ENCODE peak calls at places on chromosomes 6 and 20, in four cellular contexts. H is brain microvascular endothelial cell, Z is mesendoderm, N is fibroblast of pulmonary artery. A is an unnamed sample.

GRCh38 chr6:128390168-128390567 is 130.2 kb downstream of the PTPRK start:
- DNase-seq in H (no peak), Z (no peak), N (no peak), A (no peak)

GRCh38 chr20:1440024-1440423 is 26.6 kb downstream of the NSFL1C start:
- DNase-seq in N (peak; percentile 26), H (no peak), Z (peak; percentile 85), A (no peak)

GRCh38 chr20:33896509-33896908 is 85.4 kb downstream of the CHMP4B start:
- DNase-seq in H (peak; percentile 42), Z (no peak), N (peak; percentile 65), A (no peak)

GRCh38 chr6:158854214-158855101 is 35.3 kb upstream of the EZR start:
- DNase-seq in Z (peak; percentile 89), H (peak; percentile 76), N (peak; percentile 64), A (no peak)

GRCh38 chr6:75932067-75932466 is 140.4 kb downstream of the IMPG1 start:
- DNase-seq in N (peak; percentile 28), H (peak; percentile 35), Z (peak; percentile 73), A (no peak)

GRCh38 chr6:16985484-16986284 is 116.2 kb upstream of the STMND1 start:
- DNase-seq in H (peak; percentile 18), Z (no peak), N (peak; percentile 40), A (no peak)

GRCh38 chr6:15864033-15864707 is 201.3 kb upstream of the DTNBP1 start:
- DNase-seq in N (no peak), H (no peak), Z (no peak), A (no peak)

GRCh38 chr20:46129955-46130481 is 11.9 kb downstream of the CD40 start:
- DNase-seq in H (no peak), N (no peak), Z (peak; percentile 34), A (no peak)

GRCh38 chr6:119145111-119145510 is 66.6 kb upstream of the FAM184A start:
- DNase-seq in H (no peak), Z (peak; percentile 55), N (no peak), A (no peak)

GRCh38 chr6:40962241-40962640 is 76.8 kb downstream of the UNC5CL start:
- DNase-seq in N (peak; percentile 83), Z (peak; percentile 69), H (peak; percentile 73), A (no peak)

GRCh38 chr20:10622657-10623418 is 51.0 kb downstream of the JAG1 start:
- DNase-seq in Z (no peak), H (peak; percentile 71), N (peak; percentile 77), A (no peak)

GRCh38 chr20:48921883-48922867 is 664 bp downstream of the ARFGEF2 start:
- DNase-seq in N (peak; percentile 37), H (no peak), Z (peak; percentile 77), A (no peak)

GRCh38 chr6:123215211-123215610 is 219.2 kb downstream of the CLVS2 start:
- DNase-seq in H (no peak), Z (no peak), N (no peak), A (no peak)

GRCh38 chr6:148273962-148274752 is 68.5 kb upstream of the SASH1 start:
- DNase-seq in Z (no peak), N (peak; percentile 38), H (no peak), A (no peak)

GRCh38 chr6:83536034-83536646 is 23.8 kb downstream of the PRSS35 start:
- DNase-seq in Z (peak; percentile 73), H (peak; percentile 57), N (peak; percentile 69), A (no peak)

GRCh38 chr20:61807426-61808160 is 258.1 kb downstream of the TAF4 start:
- DNase-seq in H (no peak), N (no peak), Z (no peak), A (peak; percentile 54)

GRCh38 chr6:106882601-106883518 is 91.7 kb downstream of the CD24 start:
- DNase-seq in Z (no peak), H (no peak), N (no peak), A (no peak)

GRCh38 chr6:105879902-105880547 is 206.1 kb upstream of the PRDM1 start:
- DNase-seq in N (no peak), H (no peak), Z (no peak), A (peak; percentile 55)

GRCh38 chr6:16766836-16767745 is 5.8 kb upstream of the ATXN1 start:
- DNase-seq in H (peak; percentile 80), Z (no peak), N (no peak), A (no peak)

GRCh38 chr6:131122516-131122915 is 12.8 kb upstream of the AKAP7 start:
- DNase-seq in Z (no peak), N (no peak), H (no peak), A (no peak)

GRCh38 chr20:10864076-10864672 is 190.4 kb upstream of the JAG1 start:
- DNase-seq in H (peak; percentile 12), N (peak; percentile 51), Z (no peak), A (peak; percentile 65)

GRCh38 chr6:34152042-34152524 is 6.2 kb upstream of the GRM4 start:
- DNase-seq in Z (no peak), N (no peak), H (no peak), A (no peak)

GRCh38 chr6:97443408-97444080 is 160.5 kb upstream of the MMS22L start:
- DNase-seq in H (no peak), N (no peak), Z (no peak), A (no peak)

GRCh38 chr6:31485063-31485462 is 12.9 kb upstream of the MICB start:
- DNase-seq in Z (no peak), H (no peak), N (no peak), A (no peak)

GRCh38 chr20:25051386-25052155 is 6.4 kb downstream of the ACSS1 start:
- DNase-seq in N (no peak), Z (no peak), H (no peak), A (peak; percentile 18)

GRCh38 chr6:162032620-162033019 is 694.9 kb downstream of the PRKN start:
- DNase-seq in H (peak; percentile 71), N (peak; percentile 11), Z (no peak), A (no peak)

DNA sequence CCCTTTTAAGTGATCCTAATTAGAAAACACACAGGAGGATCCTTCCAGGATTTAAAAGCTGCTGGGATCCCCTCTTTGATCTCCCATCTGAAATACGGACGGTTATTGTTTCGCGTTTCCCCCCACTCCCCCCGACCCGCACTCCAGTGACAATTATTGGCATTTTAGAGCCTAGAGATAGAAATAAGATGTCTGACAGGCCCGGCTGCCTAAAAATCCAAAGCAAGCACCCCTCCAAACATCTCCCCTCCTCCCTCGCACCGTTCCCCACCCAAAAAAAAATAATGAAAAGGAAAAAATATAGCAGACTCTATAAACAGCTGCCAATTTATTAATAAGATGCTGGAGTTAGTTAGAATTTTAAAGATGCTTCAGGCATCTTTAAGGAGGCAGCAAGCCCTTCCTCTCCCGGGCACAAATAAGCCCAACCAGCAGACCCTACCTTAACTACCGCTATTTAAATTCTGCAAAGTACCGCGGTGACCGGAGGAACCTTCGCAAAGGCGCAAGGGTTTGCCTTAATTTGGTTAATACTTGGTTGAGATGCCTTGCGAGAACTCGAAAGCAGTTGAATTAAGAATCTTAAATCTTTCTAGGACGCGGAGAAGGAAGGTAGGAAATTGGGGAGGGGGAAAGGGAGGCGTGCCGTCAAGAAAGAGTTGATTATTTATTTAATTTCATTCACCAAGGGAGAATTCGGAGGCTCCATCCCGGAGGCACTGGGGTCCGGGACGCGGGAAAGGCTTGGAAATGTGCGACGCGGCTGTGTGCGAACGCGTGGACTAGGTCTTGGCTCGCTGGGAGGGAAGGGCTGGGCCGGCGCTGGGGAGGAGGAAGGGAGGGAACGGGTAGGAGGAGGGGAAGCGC is 1.5 kb upstream of the ISM1 start:
- DNase-seq in Z (peak; percentile 35), H (no peak), N (no peak), A (no peak)
- H3K4me3 ChIP-seq in Z (peak overlapping the region; percentile 12), H (peak overlapping the region; percentile 17), N (no peak overlapping the region), A (peak overlapping the region; percentile 70)

DNA sequence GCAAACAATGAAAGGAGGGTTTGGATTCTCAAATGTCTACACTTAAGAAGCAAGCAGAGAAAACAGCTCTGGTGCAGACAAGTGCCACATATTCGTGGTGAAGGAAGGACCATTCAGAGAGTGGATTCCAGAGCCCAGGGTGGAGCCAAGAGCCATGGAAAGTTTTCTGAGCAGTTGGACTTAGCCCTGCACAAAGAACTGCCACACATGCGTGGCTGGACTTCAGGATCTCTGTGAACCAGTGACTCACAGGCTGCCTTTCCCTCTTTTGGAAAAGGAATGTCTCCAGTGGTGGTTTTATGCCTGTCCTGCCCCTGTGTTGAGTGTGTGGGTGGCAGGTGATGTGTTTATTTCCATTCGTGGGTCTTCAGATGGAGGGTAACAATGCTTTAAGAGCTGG is 489.5 kb downstream of the CDH26 start:
- DNase-seq in Z (no peak), H (no peak), N (no peak), A (no peak)
- H3K4me3 ChIP-seq in Z (no peak overlapping the region), H (no peak overlapping the region), N (no peak overlapping the region), A (no peak overlapping the region)

DNA sequence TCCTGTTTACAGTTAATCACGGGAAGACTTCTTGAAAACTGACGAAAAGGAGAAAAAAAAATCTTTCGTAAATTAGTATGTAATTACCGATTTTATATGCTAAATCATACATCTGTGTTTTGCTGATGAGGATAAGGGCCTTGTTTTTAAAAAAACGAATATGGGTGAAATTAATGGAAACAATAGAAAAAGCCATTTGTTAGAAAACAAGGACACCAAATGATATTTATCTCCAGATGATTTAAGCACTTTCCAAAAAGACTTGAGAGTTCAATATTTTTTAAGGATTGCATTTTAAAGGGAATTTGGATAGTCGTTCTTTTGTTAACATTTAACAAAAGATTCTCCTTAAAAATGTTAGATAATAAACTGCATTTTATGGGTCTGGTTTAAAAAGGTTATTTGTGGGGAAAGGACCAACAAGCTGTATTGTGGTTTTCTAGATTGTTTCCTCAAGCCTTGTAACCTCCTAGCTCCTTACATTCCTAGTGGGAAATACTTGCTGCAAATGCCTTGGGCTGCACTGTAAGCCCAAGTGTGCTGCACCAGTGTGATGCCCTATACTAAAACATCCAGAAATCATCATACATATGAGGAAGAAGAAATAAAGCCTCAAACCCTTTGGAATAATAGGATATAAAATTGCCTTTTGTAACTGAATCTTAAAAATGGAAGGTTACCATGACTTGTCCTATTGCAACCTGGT is 1.5 kb upstream of the PHIP start:
- DNase-seq in N (peak; percentile 35), Z (peak; percentile 49), H (no peak), A (no peak)
- H3K4me3 ChIP-seq in N (peak overlapping the region; percentile 75), Z (no peak overlapping the region), H (peak overlapping the region; percentile 82), A (no peak overlapping the region)

GRCh38 chr20:17505664-17506517 is 25.3 kb downstream of the BFSP1 start:
- DNase-seq in N (peak; percentile 50), H (peak; percentile 62), Z (peak; percentile 15), A (no peak)

GRCh38 chr20:17504898-17505663 is 26.1 kb downstream of the BFSP1 start:
- DNase-seq in H (peak; percentile 39), Z (peak; percentile 77), N (peak; percentile 71), A (peak; percentile 54)

GRCh38 chr20:17502105-17502504 is 29.1 kb downstream of the BFSP1 start:
- DNase-seq in N (no peak), H (no peak), Z (peak; percentile 47), A (no peak)

GRCh38 chr20:17503501-17504325 is 27.5 kb downstream of the BFSP1 start:
- DNase-seq in H (no peak), Z (no peak), N (no peak), A (peak; percentile 35)

GRCh38 chr20:17504326-17504897 is 26.8 kb downstream of the BFSP1 start:
- DNase-seq in Z (no peak), N (no peak), H (no peak), A (peak; percentile 63)
- H3K4me3 ChIP-seq in Z (no peak overlapping the region), N (peak overlapping the region; percentile 47), H (peak overlapping the region; percentile 15), A (peak overlapping the region; percentile 46)

DNA sequence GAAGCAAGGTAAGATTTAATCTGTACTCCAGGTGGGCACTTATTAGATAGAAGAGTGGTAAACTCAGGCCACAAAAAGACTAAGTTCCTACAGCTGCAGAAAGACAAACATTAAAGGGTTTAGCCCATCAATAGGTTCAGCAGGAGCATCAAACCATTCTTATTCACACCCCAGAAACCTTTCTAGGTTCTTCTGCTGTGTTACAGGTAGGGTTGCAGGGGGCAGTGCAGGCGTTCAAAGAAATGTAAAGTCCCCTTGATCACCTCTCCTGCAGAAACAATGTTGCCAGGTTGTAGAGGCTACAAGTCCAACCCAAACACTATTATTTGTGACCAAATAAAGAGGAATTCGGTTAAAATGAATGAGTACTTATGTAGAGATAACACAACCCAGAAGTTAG is 31.8 kb downstream of the PHACTR1 start:
- DNase-seq in H (no peak), N (no peak), Z (peak; percentile 15), A (no peak)
- H3K4me3 ChIP-seq in H (no peak overlapping the region), N (no peak overlapping the region), Z (no peak overlapping the region), A (no peak overlapping the region)